ENCODE peak calls at places on chromosomes 11 and 22, in nine cellular contexts. L is HCT116, I is A549, K is GM12878, F is endothelial cell of umbilical vein, P is HepG2, W is SK-N-SH, U is K562, S is H1. R is an unnamed sample.

GRCh38 chr11:74339619-74340018 is 28.2 kb upstream of the P4HA3 start:
- DNase-seq in U (no peak), I (no peak), S (no peak), P (no peak), L (no peak), F (no peak), K (no peak), W (no peak), R (no peak)

GRCh38 chr11:17267576-17267975 is 9.0 kb upstream of the NUCB2 start:
- DNase-seq in K (no peak), W (no peak), F (peak; percentile 40), U (no peak), L (peak; percentile 99), I (peak; percentile 87), P (no peak), S (no peak), R (peak; percentile 73)

GRCh38 chr11:71466358-71466757 is 13.4 kb downstream of the NADSYN1 start:
- DNase-seq in U (no peak), S (no peak), K (no peak), W (no peak), L (no peak), I (no peak), F (no peak), P (no peak), R (no peak)

GRCh38 chr22:49251371-49251770 is 576.3 kb downstream of the BRD1 start:
- DNase-seq in P (no peak), S (no peak), F (no peak), L (no peak), I (no peak), W (no peak), U (no peak), K (no peak), R (no peak)

GRCh38 chr11:62431171-62431895 is 12.5 kb downstream of the SCGB1A1 start:
- DNase-seq in I (peak; percentile 42), F (no peak), S (no peak), K (no peak), U (no peak), L (no peak), P (no peak), W (no peak), R (no peak)

GRCh38 chr22:39868741-39869140 is 24.8 kb downstream of the ENTHD1 start:
- DNase-seq in F (no peak), W (no peak), U (no peak), P (no peak), K (peak; percentile 58), L (no peak), I (no peak), S (no peak), R (no peak)

GRCh38 chr22:32079110-32080089 is 36.3 kb downstream of the SLC5A1 start:
- DNase-seq in K (no peak), P (no peak), F (peak; percentile 5), I (peak; percentile 69), W (no peak), L (peak; percentile 41), U (no peak), S (no peak), R (no peak)

GRCh38 chr22:35324762-35325161 is 25.1 kb downstream of the TOM1 start:
- DNase-seq in S (no peak), F (no peak), L (no peak), I (no peak), U (no peak), W (no peak), K (no peak), P (no peak), R (no peak)

GRCh38 chr11:120929664-120930154 is 94.2 kb upstream of the TBCEL start:
- DNase-seq in L (peak; percentile 61), F (peak; percentile 40), S (peak; percentile 88), U (peak; percentile 83), W (peak; percentile 72), I (peak; percentile 53), K (no peak), P (peak; percentile 30), R (peak; percentile 76)

GRCh38 chr11:1744137-1744878 is 6.1 kb downstream of the IFITM10 start:
- DNase-seq in U (no peak), I (no peak), F (no peak), K (no peak), S (no peak), P (no peak), W (peak; percentile 63), L (no peak), R (no peak)

GRCh38 chr22:41238570-41239442 is 1.9 kb downstream of the CHADL start:
- DNase-seq in P (no peak), I (no peak), F (no peak), W (no peak), L (no peak), S (no peak), U (no peak), K (no peak), R (no peak)

GRCh38 chr11:72743321-72744221 is 8.6 kb downstream of the ARAP1 start:
- DNase-seq in P (no peak), L (no peak), W (no peak), S (no peak), K (no peak), F (no peak), U (no peak), I (no peak), R (peak; percentile 47)

GRCh38 chr11:86983071-86983488 is 27.9 kb upstream of the FZD4 start:
- DNase-seq in F (peak; percentile 66), W (no peak), U (no peak), P (peak; percentile 66), L (no peak), I (no peak), K (no peak), S (no peak), R (no peak)

GRCh38 chr11:11626128-11626527 is 4.3 kb upstream of the GALNT18 start:
- DNase-seq in F (no peak), S (no peak), I (no peak), W (no peak), K (no peak), L (no peak), U (no peak), P (no peak), R (no peak)

GRCh38 chr22:21902296-21903087 is 35.0 kb upstream of the MAPK1 start:
- DNase-seq in I (no peak), K (peak; percentile 56), S (no peak), W (no peak), U (no peak), L (no peak), F (no peak), P (peak; percentile 69), R (peak; percentile 44)

GRCh38 chr22:50308597-50308935 is 1.1 kb upstream of the PLXNB2 start:
- DNase-seq in S (no peak), P (peak; percentile 59), F (no peak), I (peak; percentile 50), U (peak; percentile 54), W (no peak), K (no peak), L (no peak), R (peak; percentile 93)

GRCh38 chr11:59152312-59152967 is 9.8 kb downstream of the FAM111A start:
- DNase-seq in W (no peak), F (no peak), I (no peak), L (no peak), U (no peak), P (no peak), S (no peak), K (no peak), R (no peak)
- TF ChIP-seq MAX in W (no peak), F (no peak), I (no peak), L (no peak), U (no peak), P (no peak), S (no peak), K (no peak), R (no peak)

GRCh38 chr11:65141896-65142494 is 7.7 kb upstream of the SYVN1 start:
- DNase-seq in P (no peak), K (no peak), L (no peak), S (no peak), W (no peak), U (no peak), F (no peak), I (no peak), R (peak; percentile 35)
- H3K4me3 ChIP-seq in P (no peak overlapping the region), K (no peak overlapping the region), L (no peak overlapping the region), S (no peak overlapping the region), W (no peak overlapping the region), U (no peak overlapping the region), F (no peak overlapping the region), I (no peak overlapping the region), R (no peak overlapping the region)

GRCh38 chr22:19182472-19183157 is 4.1 kb upstream of the SLC25A1 start:
- DNase-seq in K (no peak), I (no peak), F (no peak), P (no peak), S (no peak), L (no peak), W (no peak), U (no peak), R (no peak)

GRCh38 chr22:19183216-19183615 is 4.7 kb upstream of the SLC25A1 start:
- DNase-seq in U (no peak), S (no peak), K (no peak), W (no peak), L (no peak), F (no peak), P (no peak), I (no peak), R (no peak)

GRCh38 chr22:19184276-19184997 is 5.9 kb upstream of the SLC25A1 start:
- DNase-seq in F (no peak), I (no peak), U (no peak), W (no peak), S (no peak), K (no peak), P (no peak), L (no peak), R (no peak)

GRCh38 chr22:19193879-19194278 is 15.3 kb upstream of the SLC25A1 start:
- DNase-seq in F (no peak), U (no peak), L (no peak), S (no peak), P (no peak), K (no peak), W (no peak), I (no peak), R (no peak)

DNA sequence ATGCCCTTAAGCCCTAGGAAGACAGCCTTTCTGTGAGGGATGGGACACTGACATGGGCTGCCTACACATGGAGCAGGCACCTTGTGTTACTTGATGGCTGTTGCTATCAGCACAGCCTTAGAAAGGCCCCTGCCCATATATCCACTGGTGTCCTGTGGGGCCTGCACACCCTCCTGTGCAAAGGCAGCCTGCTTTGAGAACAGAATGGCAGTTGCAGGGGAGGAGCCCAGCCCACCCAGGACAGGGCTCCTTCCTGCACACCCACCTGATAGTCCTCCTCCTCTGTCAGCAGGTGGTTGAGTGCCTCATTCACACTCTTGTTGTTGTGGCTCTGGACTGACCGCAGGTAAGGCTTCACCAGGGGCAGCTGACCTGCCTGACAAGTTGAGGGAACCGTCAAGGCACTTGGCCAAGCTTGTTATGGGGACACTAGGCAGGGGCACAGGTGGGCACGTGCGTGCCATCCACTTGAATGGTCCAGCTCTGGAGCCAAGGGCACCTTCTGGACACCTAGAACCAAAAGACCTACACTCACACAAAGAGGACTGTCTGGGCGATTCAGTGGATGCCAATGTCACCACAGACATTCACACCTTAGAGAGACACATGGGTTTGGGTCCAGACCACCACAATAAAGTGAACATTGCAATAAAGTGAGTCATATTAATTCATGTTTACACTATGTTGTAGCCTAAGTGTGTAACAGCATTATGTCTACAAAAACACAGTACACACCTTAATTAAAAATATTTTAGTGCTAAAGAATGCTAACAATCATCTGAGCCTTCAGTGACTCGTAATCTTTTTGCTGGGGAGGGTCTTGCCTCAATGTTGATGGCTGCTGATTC is 9.4 kb upstream of the SLC25A1 start:
- DNase-seq in U (no peak), W (no peak), F (no peak), L (no peak), P (no peak), I (no peak), S (no peak), K (no peak), R (no peak)
- TF ChIP-seq CTCF in U (no peak), W (no peak), F (no peak), L (no peak), P (no peak), I (no peak), S (no peak), K (no peak), R (no peak)

GRCh38 chr11:118953265-118953664 is 2.8 kb upstream of the UPK2 start:
- DNase-seq in F (no peak), P (no peak), I (peak; percentile 22), K (no peak), S (peak; percentile 66), L (no peak), W (peak; percentile 86), U (peak; percentile 39), R (peak; percentile 34)
- TF ChIP-seq MAX in F (no peak), P (no peak), I (no peak), K (no peak), S (no peak), L (no peak), W (no peak), U (no peak), R (no peak)

R was measured in NB4.